ENCODE peak calls at places on chromosomes 1 and 21, in ten cellular contexts. I, W, S, U, T, Z, G, O, H and F are unnamed samples.

GRCh38 chr1:108829498-108829916 is 27.4 kb downstream of the AKNAD1 start:
- DNase-seq in I (no peak), O (no peak), T (no peak), W (no peak), Z (no peak), S (no peak), U (no peak), H (no peak), G (no peak), F (no peak)

GRCh38 chr1:110746644-110747259 is 72.0 kb upstream of the KCNA3 start:
- DNase-seq in Z (no peak), W (peak), T (peak), O (no peak), S (peak), I (peak), G (peak), H (no peak), U (no peak), F (no peak)

GRCh38 chr1:12472798-12473551 is 145.0 kb downstream of the DHRS3 start:
- DNase-seq in T (no peak), O (no peak), S (peak), I (peak), W (no peak), Z (peak), H (no peak), U (no peak), G (peak), F (no peak)

GRCh38 chr1:56327195-56327594 is 252.2 kb downstream of the PLPP3 start:
- DNase-seq in U (no peak), O (no peak), W (no peak), S (no peak), Z (no peak), T (no peak), H (no peak), I (no peak), G (no peak), F (no peak)

GRCh38 chr1:206578959-206579358 is 33.3 kb downstream of the EIF2D start:
- DNase-seq in G (no peak), I (no peak), S (no peak), W (no peak), U (no peak), O (no peak), H (no peak), Z (no peak), T (no peak), F (no peak)

GRCh38 chr1:116910379-116911165 is 856 bp downstream of the PTGFRN start:
- DNase-seq in U (no peak), T (peak), G (peak), H (no peak), W (peak), S (peak), O (no peak), Z (no peak), I (no peak), F (peak)

GRCh38 chr1:15703562-15703961 is 19.4 kb downstream of the PLEKHM2 start:
- DNase-seq in Z (no peak), I (no peak), O (peak), H (peak), U (peak), G (no peak), W (peak), T (no peak), S (peak), F (no peak)

GRCh38 chr1:4495809-4496208 is 158.6 kb upstream of the AJAP1 start:
- DNase-seq in U (no peak), I (no peak), T (no peak), Z (no peak), H (no peak), W (no peak), O (no peak), S (no peak), G (peak), F (no peak)

GRCh38 chr1:8712413-8713229 is 104.8 kb downstream of the RERE start:
- DNase-seq in I (no peak), G (no peak), S (peak), U (no peak), H (peak), T (no peak), W (no peak), Z (peak), O (no peak), F (peak)

GRCh38 chr21:16569679-16570078 is 839.9 kb downstream of the USP25 start:
- DNase-seq in O (no peak), W (no peak), G (no peak), Z (no peak), H (no peak), S (no peak), U (no peak), I (no peak), T (no peak), F (no peak)

GRCh38 chr1:15799928-15800835 is 7.3 kb downstream of the UQCRHL start:
- DNase-seq in G (no peak), S (peak), Z (no peak), H (no peak), W (peak), U (no peak), T (peak), I (no peak), O (no peak), F (peak)

GRCh38 chr1:21251773-21252471 is 38.3 kb downstream of the ECE1 start:
- DNase-seq in I (no peak), Z (no peak), O (no peak), H (peak), U (no peak), G (peak), T (no peak), S (no peak), W (peak), F (peak)

GRCh38 chr1:23394664-23395063 is 25.0 kb upstream of the ZNF436 start:
- DNase-seq in H (peak), T (no peak), W (peak), S (peak), Z (no peak), U (no peak), O (no peak), G (no peak), I (no peak), F (no peak)

GRCh38 chr1:220817907-220818306 is 31.2 kb downstream of the MTARC1 start:
- DNase-seq in G (no peak), W (peak), U (no peak), I (no peak), S (no peak), O (no peak), Z (no peak), T (no peak), H (peak), F (no peak)

GRCh38 chr1:3771108-3772026 is 1.2 kb upstream of the SMIM1 start:
- DNase-seq in O (no peak), W (no peak), U (no peak), T (peak), S (peak), H (no peak), Z (no peak), G (no peak), I (no peak), F (no peak)

GRCh38 chr1:229836324-229836723 is 210.3 kb downstream of the URB2 start:
- DNase-seq in G (no peak), I (no peak), H (no peak), W (no peak), T (no peak), Z (no peak), S (no peak), U (no peak), O (no peak), F (no peak)

GRCh38 chr1:153958111-153958960 is at the start of gene CRTC2:
- DNase-seq in S (peak), H (peak), Z (peak), G (peak), O (peak), U (peak), I (peak), W (peak), T (peak), F (peak)

GRCh38 chr1:22753396-22754083 is 42.9 kb downstream of the EPHB2 start:
- DNase-seq in U (no peak), H (peak), Z (no peak), T (peak), S (no peak), I (no peak), O (no peak), G (no peak), W (peak), F (no peak)